ENCODE peak calls at places on chromosomes 11 and 22, in four cellular contexts. H, S, Q and O are unnamed samples.

GRCh38 chr11:124868322-124869274 is 3.4 kb downstream of the ROBO3 start:
- ATAC-seq in H (no peak), S (no peak), Q (no peak), O (no peak)

GRCh38 chr11:129610125-129610524 is 205.5 kb upstream of the TMEM45B start:
- ATAC-seq in H (no peak), S (no peak), Q (no peak), O (no peak)

GRCh38 chr22:29129644-29130201 is 56.9 kb downstream of the KREMEN1 start:
- ATAC-seq in H (no peak), S (peak), Q (no peak), O (no peak)

GRCh38 chr11:130381317-130381716 is 47.1 kb downstream of the ADAMTS8 start:
- ATAC-seq in H (peak), S (no peak), Q (no peak), O (no peak)

GRCh38 chr22:23237201-23237798 is 57.0 kb downstream of the BCR start:
- ATAC-seq in H (no peak), S (peak), Q (no peak), O (peak)

GRCh38 chr11:74139151-74139918 is 31.5 kb downstream of the C2CD3 start:
- ATAC-seq in H (no peak), S (no peak), Q (peak), O (no peak)

GRCh38 chr11:65026810-65027209 is 429 bp upstream of the SNX15 start:
- ATAC-seq in H (peak), S (peak), Q (peak), O (no peak)

GRCh38 chr11:42647993-42648392 is 663.8 kb upstream of the API5 start:
- ATAC-seq in H (no peak), S (peak), Q (no peak), O (no peak)

GRCh38 chr11:93073026-93073425 is 103.6 kb downstream of the MTNR1B start:
- ATAC-seq in H (peak), S (no peak), Q (no peak), O (no peak)

GRCh38 chr11:57324154-57324885 is 432 bp downstream of the TNKS1BP1 start:
- ATAC-seq in H (peak), S (peak), Q (peak), O (no peak)

GRCh38 chr11:110434952-110435779 is 5.4 kb downstream of the FDX1 start:
- ATAC-seq in H (peak), S (no peak), Q (no peak), O (no peak)

GRCh38 chr11:37280194-37280593 is 682.2 kb upstream of the RAG2 start:
- ATAC-seq in H (no peak), S (no peak), Q (no peak), O (no peak)

GRCh38 chr11:31692466-31692865 is 118.7 kb downstream of the PAX6 start:
- ATAC-seq in H (no peak), S (no peak), Q (no peak), O (no peak)

GRCh38 chr11:107957109-107957588 is 28.9 kb downstream of the RAB39A start:
- ATAC-seq in H (no peak), S (peak), Q (no peak), O (peak)

GRCh38 chr11:94809251-94809650 is 41.1 kb downstream of the AMOTL1 start:
- ATAC-seq in H (peak), S (peak), Q (no peak), O (no peak)

GRCh38 chr11:125229006-125229405 is 64.5 kb downstream of the PKNOX2 start:
- ATAC-seq in H (no peak), S (no peak), Q (no peak), O (no peak)

GRCh38 chr11:128725630-128726461 is 32.0 kb downstream of the FLI1 start:
- ATAC-seq in H (no peak), S (peak), Q (no peak), O (no peak)

GRCh38 chr22:32281092-32281491 is 25.9 kb upstream of the SLC5A4 start:
- ATAC-seq in H (peak), S (no peak), Q (no peak), O (no peak)

GRCh38 chr22:33272180-33272579 is 214.0 kb upstream of the SYN3 start:
- ATAC-seq in H (no peak), S (no peak), Q (no peak), O (no peak)

GRCh38 chr11:57597971-57598830 is 716 bp downstream of the SERPING1 start:
- ATAC-seq in H (peak), S (peak), Q (peak), O (peak)

GRCh38 chr11:59141673-59142460 is 789 bp upstream of the FAM111A start:
- ATAC-seq in H (no peak), S (no peak), Q (no peak), O (no peak)

GRCh38 chr11:123451183-123451907 is 21.3 kb downstream of the GRAMD1B start:
- ATAC-seq in H (no peak), S (no peak), Q (no peak), O (no peak)

GRCh38 chr11:10770626-10771254 is 19.7 kb downstream of the CTR9 start:
- ATAC-seq in H (peak), S (peak), Q (peak), O (no peak)

GRCh38 chr11:3126207-3126865 is 38.8 kb downstream of the OSBPL5 start:
- ATAC-seq in H (peak), S (no peak), Q (no peak), O (peak)

GRCh38 chr11:121510438-121510837 is 57.7 kb upstream of the SORL1-AS1 start:
- ATAC-seq in H (no peak), S (no peak), Q (no peak), O (no peak)

GRCh38 chr11:20050551-20051333 is 109.5 kb downstream of the DBX1 start:
- ATAC-seq in H (no peak), S (no peak), Q (no peak), O (no peak)

GRCh38 chr11:8092587-8093424 is 11.8 kb downstream of the TUB start:
- ATAC-seq in H (peak), S (peak), Q (peak), O (peak)
- TF ChIP-seq POLR2AphosphoS5 in H (peak), S (no peak), Q (no peak), O (no peak)

GRCh38 chr22:37050913-37051628 is 471 bp upstream of the KCTD17 start:
- ATAC-seq in H (no peak), S (no peak), Q (no peak), O (no peak)

GRCh38 chr22:37054078-37054440 is 2.5 kb downstream of the KCTD17 start:
- ATAC-seq in H (no peak), S (no peak), Q (no peak), O (no peak)

GRCh38 chr22:37052386-37053309 is 1.1 kb downstream of the KCTD17 start:
- ATAC-seq in H (no peak), S (no peak), Q (no peak), O (no peak)

GRCh38 chr22:37053310-37054077 is 2.0 kb downstream of the KCTD17 start:
- ATAC-seq in H (no peak), S (no peak), Q (no peak), O (no peak)

DNA sequence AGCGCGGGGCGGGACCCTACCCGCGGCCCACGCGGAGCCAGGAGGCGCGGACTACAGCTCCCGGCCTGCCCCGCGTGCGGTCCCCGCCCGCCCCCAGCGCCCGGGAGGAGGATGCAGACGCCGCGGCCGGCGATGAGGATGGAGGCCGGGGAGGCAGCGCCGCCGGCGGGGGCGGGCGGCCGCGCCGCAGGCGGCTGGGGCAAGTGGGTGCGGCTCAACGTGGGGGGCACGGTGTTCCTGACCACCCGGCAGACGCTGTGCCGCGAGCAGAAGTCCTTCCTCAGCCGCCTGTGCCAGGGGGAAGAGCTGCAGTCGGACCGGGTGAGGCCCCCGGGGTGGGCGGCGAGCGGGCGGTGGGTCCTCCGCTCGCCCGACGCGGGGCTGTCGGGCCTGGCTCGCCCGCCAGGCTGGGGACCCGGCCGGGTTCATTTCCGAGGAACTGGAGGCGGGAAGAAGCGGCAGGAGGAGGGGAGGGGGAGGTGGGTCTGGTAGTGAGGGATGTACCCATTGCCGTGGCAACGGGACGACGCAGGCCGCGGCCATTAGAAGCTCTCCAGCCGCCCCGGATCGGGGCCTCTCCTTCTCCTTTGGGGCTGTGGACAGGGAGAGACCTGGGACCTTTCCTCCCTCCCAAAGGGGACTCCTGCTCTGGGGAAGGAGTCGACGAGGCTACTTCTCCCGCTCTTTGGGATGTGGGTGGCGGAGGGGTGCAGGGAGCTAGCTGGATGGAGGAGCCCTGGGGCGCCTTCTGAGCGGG is at the start of gene KCTD17:
- ATAC-seq in H (peak), S (peak), Q (peak), O (peak)
- TF ChIP-seq POLR2AphosphoS5 in H (peak), S (no peak), Q (no peak), O (no peak)

GRCh38 chr22:30730351-30730750 is 35.7 kb downstream of the OSBP2 start:
- ATAC-seq in H (no peak), S (no peak), Q (no peak), O (no peak)
- TF ChIP-seq POLR2AphosphoS5 in H (no peak), S (no peak), Q (no peak), O (no peak)

GRCh38 chr22:48154943-48155240 is 1392.4 kb downstream of the TBC1D22A start:
- ATAC-seq in H (no peak), S (no peak), Q (no peak), O (no peak)

GRCh38 chr22:48156603-48157355 is 1394.3 kb downstream of the TBC1D22A start:
- ATAC-seq in H (no peak), S (no peak), Q (no peak), O (no peak)

GRCh38 chr22:48153726-48154125 is 1391.3 kb downstream of the TBC1D22A start:
- ATAC-seq in H (no peak), S (peak), Q (no peak), O (no peak)

GRCh38 chr22:48154169-48154942 is 1391.9 kb downstream of the TBC1D22A start:
- ATAC-seq in H (no peak), S (no peak), Q (no peak), O (no peak)

GRCh38 chr22:48155446-48155845 is 1393.0 kb downstream of the TBC1D22A start:
- ATAC-seq in H (no peak), S (no peak), Q (no peak), O (no peak)
- TF ChIP-seq POLR2AphosphoS5 in H (no peak), S (no peak), Q (no peak), O (no peak)

GRCh38 chr22:25892678-25893077 is 150.7 kb downstream of the MYO18B start:
- ATAC-seq in H (no peak), S (no peak), Q (no peak), O (no peak)
- TF ChIP-seq POLR2AphosphoS5 in H (no peak), S (no peak), Q (no peak), O (no peak)